ENCODE peak calls at places on chromosome 19, in four cellular contexts. I, C, V and L are unnamed samples.
A peak's percentile ranks its signal among the peaks of the same experiment; 100 is the strongest.

GRCh38 chr19:46250057-46250456 is 20.5 kb downstream of the IGFL1 start:
- DNase-seq in I (no peak), C (no peak), V (no peak), L (no peak)

GRCh38 chr19:39515551-39516191 is 732 bp downstream of the SELENOV start:
- DNase-seq in I (no peak), C (no peak), V (no peak), L (no peak)

GRCh38 chr19:18814063-18814462 is 17.7 kb upstream of the UPF1 start:
- DNase-seq in I (no peak), C (no peak), V (no peak), L (no peak)

GRCh38 chr19:2962018-2962670 is 15.2 kb upstream of the TLE6 start:
- DNase-seq in I (peak; percentile 65), C (peak; percentile 70), V (peak; percentile 67), L (peak; percentile 77)

GRCh38 chr19:4338441-4339350 is at the start of gene STAP2:
- DNase-seq in I (no peak), C (peak; percentile 44), V (no peak), L (no peak)

GRCh38 chr19:13838943-13839192 is 38.1 kb upstream of the NANOS3 start:
- DNase-seq in I (no peak), C (no peak), V (peak; percentile 62), L (peak; percentile 84)

GRCh38 chr19:57280913-57281425 is 684 bp downstream of the ZNF460 start:
- DNase-seq in I (no peak), C (no peak), V (no peak), L (peak; percentile 14)

GRCh38 chr19:16659464-16659831 is 496 bp downstream of the SMIM7 start:
- DNase-seq in I (no peak), C (no peak), V (no peak), L (no peak)

GRCh38 chr19:34172661-34173144 is 399 bp downstream of the LSM14A start:
- DNase-seq in I (no peak), C (no peak), V (peak; percentile 70), L (peak; percentile 70)

GRCh38 chr19:23771761-23772667 is 13.3 kb upstream of the ZNF681 start:
- DNase-seq in I (no peak), C (no peak), V (no peak), L (no peak)

GRCh38 chr19:54114340-54114826 is 1.1 kb downstream of the TFPT start:
- DNase-seq in I (no peak), C (no peak), V (no peak), L (peak; percentile 52)

GRCh38 chr19:13825489-13826475 is 30.5 kb downstream of the ZSWIM4 start:
- DNase-seq in I (no peak), C (no peak), V (peak; percentile 91), L (peak; percentile 80)

GRCh38 chr19:18023596-18024212 is 15.7 kb downstream of the ARRDC2 start:
- DNase-seq in I (no peak), C (no peak), V (peak; percentile 51), L (no peak)

GRCh38 chr19:30066781-30067759 is 125.0 kb downstream of the URI1 start:
- DNase-seq in I (no peak), C (no peak), V (no peak), L (peak; percentile 18)

GRCh38 chr19:6743714-6744380 is 4.4 kb downstream of the TRIP10 start:
- DNase-seq in I (no peak), C (no peak), V (no peak), L (no peak)

GRCh38 chr19:44777715-44778347 is at the start of gene CBLC:
- DNase-seq in I (no peak), C (peak; percentile 68), V (peak; percentile 87), L (peak; percentile 49)

GRCh38 chr19:41009700-41010235 is 18.7 kb downstream of the CYP2B6 start:
- DNase-seq in I (no peak), C (no peak), V (no peak), L (no peak)

GRCh38 chr19:4369109-4369887 is 25.9 kb downstream of the MPND start:
- DNase-seq in I (peak; percentile 90), C (no peak), V (peak; percentile 41), L (no peak)

GRCh38 chr19:6736169-6736916 is 1.0 kb downstream of the GPR108 start:
- DNase-seq in I (peak; percentile 67), C (peak; percentile 81), V (no peak), L (peak; percentile 83)

GRCh38 chr19:9850235-9850959 is 15.3 kb downstream of the PIN1 start:
- DNase-seq in I (no peak), C (no peak), V (no peak), L (no peak)

GRCh38 chr19:42111811-42112210 is 20.4 kb downstream of the POU2F2 start:
- DNase-seq in I (no peak), C (no peak), V (no peak), L (no peak)

GRCh38 chr19:18915639-18916038 is 3.5 kb downstream of the COPE start:
- DNase-seq in I (no peak), C (peak; percentile 54), V (no peak), L (peak; percentile 80)

GRCh38 chr19:41223431-41224234 is 4.6 kb downstream of the AXL start:
- DNase-seq in I (no peak), C (peak; percentile 57), V (no peak), L (no peak)

GRCh38 chr19:4380254-4380727 is 20.1 kb downstream of the SH3GL1 start:
- DNase-seq in I (no peak), C (no peak), V (no peak), L (peak; percentile 29)

GRCh38 chr19:5130371-5131030 is 161.6 kb downstream of the KDM4B start:
- DNase-seq in I (peak; percentile 73), C (no peak), V (no peak), L (no peak)

GRCh38 chr19:3882041-3882384 is 1.5 kb downstream of the ATCAY start:
- DNase-seq in I (no peak), C (no peak), V (no peak), L (no peak)

GRCh38 chr19:9309974-9310446 is 372 bp upstream of the ZNF699 start:
- DNase-seq in I (no peak), C (no peak), V (peak; percentile 90), L (peak; percentile 92)

GRCh38 chr19:1063030-1063908 is 3.7 kb upstream of the ARHGAP45 start:
- DNase-seq in I (no peak), C (no peak), V (peak; percentile 77), L (peak; percentile 64)

GRCh38 chr19:18856385-18857126 is 24.8 kb downstream of the UPF1 start:
- DNase-seq in I (no peak), C (no peak), V (no peak), L (peak; percentile 63)

GRCh38 chr19:29323972-29324680 is 111.2 kb upstream of the UQCRFS1 start:
- DNase-seq in I (no peak), C (no peak), V (no peak), L (no peak)

GRCh38 chr19:42275103-42275502 is 6.1 kb downstream of the CIC start:
- DNase-seq in I (no peak), C (no peak), V (no peak), L (no peak)

DNA sequence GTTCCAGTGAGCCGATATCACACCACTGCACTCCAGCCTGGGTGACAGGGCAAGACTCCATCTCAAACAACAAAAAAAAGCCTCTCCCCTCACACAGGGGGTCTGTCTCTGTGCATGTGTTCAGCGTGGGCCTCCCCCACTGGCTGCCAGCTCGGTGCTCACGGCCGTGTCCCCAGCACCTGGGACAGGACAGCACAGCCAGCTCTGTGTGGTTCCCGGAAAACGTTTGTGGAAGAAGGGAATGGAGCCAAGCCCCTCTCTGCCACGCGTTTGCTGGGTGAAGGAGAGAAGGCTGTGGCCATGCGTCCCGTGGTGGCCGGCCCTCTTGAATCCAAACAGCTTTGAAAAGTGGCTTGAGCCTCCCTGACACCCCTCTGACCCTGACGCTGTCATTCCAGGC is 32.3 kb downstream of the DPF1 start:
- DNase-seq in I (no peak), C (no peak), V (no peak), L (no peak)
- TF ChIP-seq NFIC in I (no peak), C (no peak), V (no peak), L (no peak)

DNA sequence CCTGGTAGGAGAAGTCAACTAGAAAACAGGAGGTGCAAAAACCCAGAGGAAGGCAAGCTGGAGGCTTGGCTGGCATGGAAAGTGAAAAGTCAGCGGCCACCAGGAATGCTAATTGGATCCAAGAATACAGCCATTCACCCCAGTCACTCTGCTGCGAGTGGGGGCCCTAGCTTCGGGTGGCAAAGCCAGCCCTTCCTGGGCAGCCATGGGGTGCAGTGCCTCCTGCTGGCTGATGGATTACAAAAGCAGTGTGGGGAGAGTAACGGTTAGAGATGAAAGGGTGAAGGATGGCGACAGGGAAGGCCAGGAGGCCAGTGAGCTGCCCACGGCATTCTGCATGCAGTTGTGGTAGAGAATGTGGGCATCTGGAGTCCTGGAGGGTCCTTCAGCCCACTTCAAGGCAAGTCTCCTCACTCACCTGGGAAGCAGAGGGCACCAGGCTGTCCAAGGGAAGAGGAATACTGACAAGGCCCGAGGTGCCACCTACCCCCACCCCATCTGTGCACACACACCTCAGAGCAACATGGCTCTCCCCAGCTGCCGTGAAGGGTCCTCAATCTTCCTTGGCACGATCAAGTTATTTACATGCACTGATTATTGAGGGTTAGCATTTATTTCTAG is 20.3 kb upstream of the EPHX3 start:
- DNase-seq in I (no peak), C (no peak), V (no peak), L (no peak)
- TF ChIP-seq NFIC in I (no peak), C (no peak), V (no peak), L (no peak)

GRCh38 chr19:49676136-49676689 is 858 bp upstream of the PRMT1 start:
- DNase-seq in I (peak; percentile 84), C (peak; percentile 80), V (peak; percentile 74), L (peak; percentile 83)
- TF ChIP-seq NFIC in I (peak; percentile 23), C (no peak), V (peak; percentile 43), L (no peak)

GRCh38 chr19:47765522-47766358 is 12.8 kb upstream of the SELENOW start:
- DNase-seq in I (no peak), C (peak; percentile 52), V (peak; percentile 68), L (peak; percentile 77)
- TF ChIP-seq NFIC in I (no peak), C (no peak), V (peak; percentile 12), L (peak; percentile 7)

GRCh38 chr19:35931874-35932202 is 4.3 kb upstream of the LRFN3 start:
- DNase-seq in I (no peak), C (no peak), V (no peak), L (no peak)

GRCh38 chr19:35932291-35932936 is 3.8 kb upstream of the LRFN3 start:
- DNase-seq in I (no peak), C (no peak), V (no peak), L (no peak)

GRCh38 chr19:35925501-35925900 is 10.7 kb upstream of the LRFN3 start:
- DNase-seq in I (no peak), C (no peak), V (no peak), L (no peak)

GRCh38 chr19:35931161-35931873 is 4.9 kb upstream of the LRFN3 start:
- DNase-seq in I (peak; percentile 99), C (peak; percentile 98), V (peak; percentile 99), L (peak; percentile 98)

DNA sequence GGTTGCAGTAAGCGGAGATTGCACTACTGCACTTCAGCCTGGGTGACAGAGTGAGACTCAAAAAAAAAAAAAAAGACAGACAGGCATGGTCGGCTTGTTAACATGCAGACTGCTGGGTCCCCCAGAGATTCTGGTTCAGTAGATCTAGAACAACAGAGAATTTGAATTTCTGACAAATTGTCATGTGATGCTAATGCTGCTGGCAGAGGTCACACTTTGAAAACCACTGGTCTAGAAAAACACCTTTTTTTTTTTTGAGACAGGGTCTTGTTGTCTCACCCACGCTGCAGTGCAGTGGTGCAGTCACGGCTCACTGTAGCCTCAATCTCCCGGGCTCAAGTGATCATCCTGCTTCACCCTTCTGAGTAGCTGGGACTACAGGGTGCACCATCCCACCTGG is 7.7 kb upstream of the LRFN3 start:
- DNase-seq in I (no peak), C (no peak), V (no peak), L (no peak)
- TF ChIP-seq NFIC in I (no peak), C (no peak), V (no peak), L (no peak)